ENCODE peak calls at places on chromosomes 6 and 20, in five cellular contexts. Z is gastrocnemius medialis, E is GM13977, B is transverse colon, I is uterus. O is an unnamed sample.

GRCh38 chr6:105459049-105459448 is 56.2 kb upstream of the PREP start:
- DNase-seq in I (no peak), Z (no peak), E (peak), B (no peak), O (no peak)

GRCh38 chr6:10424005-10424404 is 9.1 kb upstream of the TFAP2A start:
- DNase-seq in Z (no peak), E (no peak), B (no peak), I (no peak), O (no peak)

GRCh38 chr20:7943891-7944290 is 3.6 kb upstream of the HAO1 start:
- DNase-seq in I (no peak), B (no peak), E (no peak), Z (no peak), O (no peak)

GRCh38 chr6:3740551-3741476 is 10.7 kb downstream of the PXDC1 start:
- DNase-seq in I (peak), B (no peak), E (no peak), Z (peak), O (no peak)

GRCh38 chr20:51022803-51023616 is at the start of gene KCNG1:
- DNase-seq in Z (no peak), B (peak), I (peak), E (peak), O (no peak)

GRCh38 chr6:54441020-54441419 is 132.8 kb downstream of the TINAG start:
- DNase-seq in Z (no peak), E (no peak), B (no peak), I (no peak), O (no peak)

GRCh38 chr20:20363449-20364015 is 4.4 kb upstream of the INSM1 start:
- DNase-seq in B (no peak), Z (no peak), E (peak), I (no peak), O (no peak)

GRCh38 chr6:117976030-117976651 is 69.1 kb downstream of the SLC35F1 start:
- DNase-seq in Z (no peak), E (peak), I (no peak), B (no peak), O (no peak)

DNA sequence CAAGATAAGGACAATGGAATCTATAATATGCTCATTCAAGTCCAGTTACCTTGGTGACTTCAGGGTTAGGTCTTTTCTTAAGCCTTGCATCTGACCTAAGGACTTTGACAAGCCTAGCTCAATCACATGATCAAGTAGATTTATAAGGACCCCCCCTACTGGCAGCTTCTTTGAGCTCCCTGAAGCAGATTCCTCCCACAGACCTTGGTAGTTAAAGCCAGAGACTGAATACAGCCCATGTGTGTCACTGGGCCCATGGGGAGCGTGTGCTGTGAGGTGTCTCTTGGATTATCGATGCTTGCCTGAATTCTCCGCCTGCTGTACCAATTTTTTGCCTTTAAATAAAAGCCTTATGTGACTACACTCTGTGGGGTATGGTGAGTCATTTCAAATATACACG is 372.7 kb upstream of the RGS17 start:
- DNase-seq in Z (no peak), I (no peak), E (no peak), B (no peak), O (no peak)
- TF ChIP-seq CTCF in Z (no peak), I (no peak), E (peak), B (no peak), O (no peak)

GRCh38 chr6:56959094-56959493 is 4.2 kb downstream of the BEND6 start:
- DNase-seq in I (no peak), B (no peak), E (no peak), Z (no peak), O (no peak)

GRCh38 chr6:56959938-56960337 is 5.0 kb downstream of the BEND6 start:
- DNase-seq in E (no peak), B (no peak), Z (no peak), I (no peak), O (no peak)

GRCh38 chr6:56963043-56963442 is 8.1 kb downstream of the BEND6 start:
- DNase-seq in Z (no peak), B (no peak), E (no peak), I (no peak), O (no peak)

GRCh38 chr6:56962451-56962850 is 7.5 kb downstream of the BEND6 start:
- DNase-seq in I (no peak), E (no peak), B (no peak), Z (no peak), O (no peak)

DNA sequence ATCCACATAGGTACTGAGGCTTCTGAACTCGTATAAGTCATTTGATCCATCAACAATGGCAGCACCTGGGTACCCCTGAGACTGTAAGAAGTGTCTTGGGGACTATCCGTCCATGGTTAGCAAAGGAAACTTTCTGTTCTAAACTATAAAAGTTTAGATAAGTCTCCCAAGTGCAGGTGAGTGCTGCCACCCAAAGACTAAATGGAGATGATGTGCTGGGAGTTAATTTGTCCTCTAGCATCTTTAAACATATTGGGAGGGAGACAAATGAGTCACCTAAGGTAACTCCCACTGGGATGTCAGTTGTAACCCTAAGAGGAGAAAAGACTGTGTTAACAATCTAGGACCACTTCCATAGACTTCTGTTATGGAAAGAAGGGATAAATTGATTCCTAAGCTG is 6.2 kb downstream of the BEND6 start:
- DNase-seq in B (no peak), I (no peak), Z (no peak), E (no peak), O (no peak)
- TF ChIP-seq CTCF in B (no peak), I (no peak), Z (no peak), E (peak), O (no peak)

DNA sequence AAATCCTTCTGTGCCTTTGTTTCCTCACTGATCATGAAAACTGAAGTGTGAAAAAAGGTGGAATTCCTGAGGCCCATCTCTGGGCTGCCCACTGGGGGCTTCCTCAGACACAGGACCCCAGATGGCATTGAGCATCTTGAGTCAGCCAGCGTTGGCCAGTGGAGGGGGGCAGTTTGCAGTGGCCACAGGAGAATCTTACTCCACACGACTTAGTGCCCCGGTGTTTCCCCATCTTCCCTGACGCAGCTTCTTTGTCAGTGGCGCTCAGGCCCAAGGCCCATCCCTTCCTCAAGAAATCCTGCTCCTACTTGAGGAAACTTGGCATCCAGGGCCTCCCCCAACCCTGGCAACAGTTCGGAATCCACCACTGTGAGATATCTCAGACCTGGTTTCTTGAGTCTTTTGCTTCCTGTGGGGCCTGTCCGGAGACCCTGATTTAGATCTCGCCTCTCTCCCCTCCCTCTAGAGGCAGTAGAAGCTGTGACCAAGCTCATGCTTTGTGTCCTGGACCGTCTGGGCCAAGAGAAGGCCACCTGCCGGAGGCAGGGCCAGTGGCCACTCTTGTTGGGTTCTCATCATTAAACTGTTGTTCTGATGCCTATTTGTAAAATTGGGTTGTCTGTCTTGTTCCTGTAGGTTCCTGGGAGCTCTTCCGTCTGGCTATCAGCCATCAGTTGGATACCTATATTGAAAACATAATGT is 20.2 kb upstream of the DLGAP4 start:
- DNase-seq in B (no peak), E (no peak), Z (no peak), I (no peak), O (no peak)
- TF ChIP-seq CTCF in B (no peak), E (no peak), Z (no peak), I (no peak), O (no peak)

GRCh38 chr6:144263786-144264185 is 21.3 kb upstream of the UTRN start:
- DNase-seq in Z (no peak), E (no peak), B (no peak), I (no peak), O (no peak)

GRCh38 chr6:144265390-144265789 is 19.7 kb upstream of the UTRN start:
- DNase-seq in I (no peak), Z (no peak), B (no peak), E (peak), O (no peak)

GRCh38 chr6:144265061-144265357 is 20.1 kb upstream of the UTRN start:
- DNase-seq in B (no peak), E (no peak), I (no peak), Z (no peak), O (no peak)

GRCh38 chr6:144264270-144265060 is 20.7 kb upstream of the UTRN start:
- DNase-seq in E (no peak), I (peak), Z (no peak), B (no peak), O (no peak)

DNA sequence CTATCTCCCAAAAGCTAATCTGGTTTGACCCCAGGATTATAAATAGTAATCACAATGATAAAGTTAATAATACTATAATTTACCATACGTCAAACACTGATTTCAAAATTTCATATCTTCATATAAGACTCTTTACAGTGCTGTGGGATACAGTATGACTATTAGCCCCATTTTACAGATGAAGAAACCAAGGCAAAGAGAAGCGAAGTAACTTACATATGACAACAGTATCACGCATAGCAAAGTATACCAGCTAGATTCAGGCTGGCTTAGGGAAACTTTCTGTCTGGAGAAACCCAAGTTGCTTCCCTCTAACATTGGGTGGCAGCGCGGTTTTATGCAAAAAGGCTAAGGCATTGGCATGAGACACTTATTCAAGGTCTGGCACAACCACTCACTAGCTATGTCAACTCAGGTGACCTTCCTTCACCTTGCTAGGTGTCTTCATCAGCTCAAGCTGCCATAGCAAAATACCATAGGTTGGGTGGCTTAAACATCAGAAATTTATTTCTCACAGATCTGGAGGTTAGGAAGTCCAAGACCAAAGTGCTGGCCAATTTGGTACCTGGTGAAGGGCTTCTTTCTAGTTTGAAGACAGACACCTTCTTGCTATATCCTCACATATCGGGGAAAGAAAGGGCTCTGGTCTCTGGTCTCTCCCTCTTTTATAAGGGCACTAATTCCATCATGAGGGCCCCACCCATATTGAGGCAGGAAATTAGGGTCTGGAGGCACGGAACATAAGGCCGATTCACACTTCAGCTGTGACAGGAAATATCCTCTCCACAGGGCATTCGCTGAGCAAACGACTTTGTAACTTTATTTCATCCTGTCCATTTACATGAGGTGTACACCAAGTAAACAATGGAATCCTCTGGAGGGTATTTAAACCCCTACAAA is 22.4 kb upstream of the UTRN start:
- DNase-seq in Z (no peak), I (no peak), E (no peak), B (peak), O (no peak)
- TF ChIP-seq CTCF in Z (no peak), I (no peak), E (no peak), B (no peak), O (no peak)

GRCh38 chr6:125598422-125598821 is 151.0 kb upstream of the HEY2 start:
- DNase-seq in Z (peak), B (peak), I (peak), E (no peak), O (no peak)
- TF ChIP-seq CTCF in Z (no peak), B (no peak), I (no peak), E (no peak), O (no peak)